ENCODE peak calls at places on chromosomes 1 and 21, in nine cellular contexts. One of them, this sample, is unnamed.

GRCh38 chr1:54273837-54274192 is 73.8 kb downstream of the MRPL37 start:
- DNase-seq in endothelial cell: no peak
- DNase-seq in neural crest cell: no peak
- DNase-seq in GM13976: no peak
- DNase-seq in ovary: peak
- DNase-seq in AG04449: no peak
- DNase-seq in GM12865: no peak
- DNase-seq in GM10248: no peak
- DNase-seq in tibial artery: peak
- DNase-seq in this sample: no peak

GRCh38 chr1:100530901-100531487 is 6.9 kb upstream of the GPR88 start:
- DNase-seq in GM12865: peak
- DNase-seq in AG04449: peak
- DNase-seq in GM10248: peak
- DNase-seq in endothelial cell: no peak
- DNase-seq in neural crest cell: no peak
- DNase-seq in ovary: no peak
- DNase-seq in GM13976: peak
- DNase-seq in tibial artery: peak
- DNase-seq in this sample: peak

GRCh38 chr1:92749024-92749634 is 35.8 kb downstream of the EVI5 start:
- DNase-seq in endothelial cell: no peak
- DNase-seq in tibial artery: no peak
- DNase-seq in GM12865: peak
- DNase-seq in GM10248: peak
- DNase-seq in ovary: no peak
- DNase-seq in AG04449: peak
- DNase-seq in GM13976: peak
- DNase-seq in neural crest cell: no peak
- DNase-seq in this sample: peak

GRCh38 chr1:218384576-218384975 is 39.4 kb downstream of the TGFB2 start:
- DNase-seq in GM10248: no peak
- DNase-seq in GM12865: no peak
- DNase-seq in AG04449: no peak
- DNase-seq in endothelial cell: no peak
- DNase-seq in tibial artery: no peak
- DNase-seq in ovary: no peak
- DNase-seq in neural crest cell: no peak
- DNase-seq in GM13976: no peak
- DNase-seq in this sample: no peak

GRCh38 chr21:25722631-25723030 is 12.1 kb downstream of the ATP5PF start:
- DNase-seq in AG04449: no peak
- DNase-seq in GM13976: no peak
- DNase-seq in GM12865: no peak
- DNase-seq in endothelial cell: no peak
- DNase-seq in tibial artery: no peak
- DNase-seq in GM10248: no peak
- DNase-seq in ovary: no peak
- DNase-seq in neural crest cell: no peak
- DNase-seq in this sample: no peak

GRCh38 chr1:60857851-60858250 is 224.5 kb upstream of the NFIA start:
- DNase-seq in endothelial cell: no peak
- DNase-seq in neural crest cell: no peak
- DNase-seq in GM12865: no peak
- DNase-seq in AG04449: no peak
- DNase-seq in ovary: no peak
- DNase-seq in GM10248: no peak
- DNase-seq in tibial artery: no peak
- DNase-seq in GM13976: no peak
- DNase-seq in this sample: no peak

GRCh38 chr1:115447672-115448071 is 109.6 kb upstream of the NGF start:
- DNase-seq in endothelial cell: no peak
- DNase-seq in GM12865: no peak
- DNase-seq in GM13976: no peak
- DNase-seq in ovary: no peak
- DNase-seq in tibial artery: no peak
- DNase-seq in neural crest cell: no peak
- DNase-seq in GM10248: no peak
- DNase-seq in AG04449: no peak
- DNase-seq in this sample: no peak

GRCh38 chr1:167799747-167800146 is 78.0 kb downstream of the MPZL1 start:
- DNase-seq in GM13976: no peak
- DNase-seq in GM10248: no peak
- DNase-seq in endothelial cell: no peak
- DNase-seq in tibial artery: no peak
- DNase-seq in ovary: no peak
- DNase-seq in AG04449: no peak
- DNase-seq in GM12865: no peak
- DNase-seq in neural crest cell: no peak
- DNase-seq in this sample: no peak

GRCh38 chr1:35857830-35858229 is 25.2 kb upstream of the AGO1 start:
- DNase-seq in GM10248: no peak
- DNase-seq in GM13976: peak
- DNase-seq in GM12865: peak
- DNase-seq in endothelial cell: no peak
- DNase-seq in ovary: no peak
- DNase-seq in neural crest cell: no peak
- DNase-seq in tibial artery: no peak
- DNase-seq in AG04449: no peak
- DNase-seq in this sample: no peak

GRCh38 chr1:31662463-31662862 is 17.8 kb upstream of the PEF1 start:
- DNase-seq in AG04449: no peak
- DNase-seq in neural crest cell: no peak
- DNase-seq in GM13976: no peak
- DNase-seq in GM12865: no peak
- DNase-seq in endothelial cell: no peak
- DNase-seq in tibial artery: no peak
- DNase-seq in ovary: no peak
- DNase-seq in GM10248: no peak
- DNase-seq in this sample: no peak

GRCh38 chr1:74629283-74629682 is 44.3 kb downstream of the ERICH3 start:
- DNase-seq in AG04449: no peak
- DNase-seq in neural crest cell: no peak
- DNase-seq in endothelial cell: no peak
- DNase-seq in GM12865: no peak
- DNase-seq in GM10248: no peak
- DNase-seq in GM13976: no peak
- DNase-seq in tibial artery: no peak
- DNase-seq in ovary: no peak
- DNase-seq in this sample: no peak

DNA sequence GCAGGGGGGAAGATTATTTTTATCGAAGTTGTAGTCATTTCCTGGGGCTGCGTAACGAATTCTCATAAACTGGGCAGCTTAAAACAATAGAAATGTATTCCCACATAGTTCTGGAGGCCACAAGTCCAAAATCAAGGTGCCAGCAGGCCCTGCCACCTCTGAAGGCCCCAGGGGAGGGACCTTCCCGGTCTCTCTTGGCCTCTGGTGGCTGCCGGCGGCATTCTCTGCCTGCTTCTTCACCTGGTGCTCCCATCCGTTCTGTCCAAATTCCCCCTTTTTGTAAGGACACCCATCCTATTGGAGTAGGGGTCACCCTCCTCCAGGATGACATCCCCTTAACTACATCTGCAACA is 92.8 kb downstream of the PDE9A start:
- DNase-seq in AG04449: no peak
- DNase-seq in neural crest cell: no peak
- DNase-seq in ovary: no peak
- DNase-seq in GM12865: no peak
- DNase-seq in endothelial cell: no peak
- DNase-seq in GM10248: no peak
- DNase-seq in tibial artery: no peak
- DNase-seq in GM13976: no peak
- DNase-seq in this sample: no peak
- TF ChIP-seq CTCF in AG04449: no peak
- TF ChIP-seq CTCF in neural crest cell: no peak
- TF ChIP-seq CTCF in ovary: no peak
- TF ChIP-seq CTCF in GM12865: no peak
- TF ChIP-seq CTCF in endothelial cell: no peak
- TF ChIP-seq CTCF in GM10248: no peak
- TF ChIP-seq CTCF in tibial artery: no peak
- TF ChIP-seq CTCF in GM13976: no peak
- TF ChIP-seq CTCF in this sample: no peak

GRCh38 chr1:29230553-29231378 is at the start of gene MECR:
- DNase-seq in GM12865: peak
- DNase-seq in endothelial cell: peak
- DNase-seq in neural crest cell: peak
- DNase-seq in GM10248: peak
- DNase-seq in GM13976: peak
- DNase-seq in tibial artery: peak
- DNase-seq in AG04449: no peak
- DNase-seq in ovary: peak
- DNase-seq in this sample: peak
- TF ChIP-seq CTCF in GM12865: peak
- TF ChIP-seq CTCF in endothelial cell: no peak
- TF ChIP-seq CTCF in neural crest cell: peak
- TF ChIP-seq CTCF in GM10248: peak
- TF ChIP-seq CTCF in GM13976: peak
- TF ChIP-seq CTCF in tibial artery: no peak
- TF ChIP-seq CTCF in AG04449: peak
- TF ChIP-seq CTCF in ovary: no peak
- TF ChIP-seq CTCF in this sample: peak

GRCh38 chr1:190084552-190084951 is 393.1 kb downstream of the BRINP3 start:
- DNase-seq in ovary: no peak
- DNase-seq in endothelial cell: no peak
- DNase-seq in GM13976: no peak
- DNase-seq in neural crest cell: peak
- DNase-seq in GM12865: peak
- DNase-seq in GM10248: no peak
- DNase-seq in AG04449: no peak
- DNase-seq in tibial artery: no peak
- DNase-seq in this sample: no peak
- TF ChIP-seq CTCF in ovary: no peak
- TF ChIP-seq CTCF in endothelial cell: peak
- TF ChIP-seq CTCF in GM13976: no peak
- TF ChIP-seq CTCF in neural crest cell: peak
- TF ChIP-seq CTCF in GM12865: peak
- TF ChIP-seq CTCF in GM10248: peak
- TF ChIP-seq CTCF in AG04449: no peak
- TF ChIP-seq CTCF in tibial artery: no peak
- TF ChIP-seq CTCF in this sample: no peak

DNA sequence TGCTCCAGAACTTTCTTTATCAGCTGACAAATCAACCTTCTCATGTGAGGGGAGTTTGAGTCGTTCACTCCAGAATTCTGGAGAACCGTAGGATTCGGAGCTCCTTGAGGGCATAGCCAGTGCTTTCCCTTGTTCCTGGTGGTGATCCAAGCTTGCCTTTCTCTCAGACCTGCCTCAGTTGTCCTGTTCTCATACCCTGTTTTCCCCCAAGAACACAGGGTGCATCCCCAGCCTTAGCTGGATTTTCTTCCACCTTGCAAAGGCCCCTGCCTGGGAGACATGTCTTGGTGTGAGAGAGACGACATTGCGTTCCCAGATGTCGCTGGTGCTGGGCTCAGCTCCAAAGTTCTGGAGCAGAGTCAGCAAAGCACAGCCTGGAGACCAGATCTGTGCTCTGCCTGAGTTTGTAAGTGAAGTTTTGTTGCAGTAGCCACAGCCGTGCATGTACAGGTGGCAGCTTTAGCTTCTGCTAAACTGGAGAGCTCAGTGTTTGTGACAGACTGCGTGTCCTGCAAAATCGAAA is 40.0 kb downstream of the ABCG1 start:
- DNase-seq in GM12865: no peak
- DNase-seq in GM10248: no peak
- DNase-seq in AG04449: no peak
- DNase-seq in neural crest cell: no peak
- DNase-seq in ovary: no peak
- DNase-seq in GM13976: no peak
- DNase-seq in tibial artery: no peak
- DNase-seq in endothelial cell: no peak
- DNase-seq in this sample: no peak
- TF ChIP-seq CTCF in GM12865: no peak
- TF ChIP-seq CTCF in GM10248: no peak
- TF ChIP-seq CTCF in AG04449: no peak
- TF ChIP-seq CTCF in neural crest cell: peak
- TF ChIP-seq CTCF in ovary: no peak
- TF ChIP-seq CTCF in GM13976: no peak
- TF ChIP-seq CTCF in tibial artery: no peak
- TF ChIP-seq CTCF in endothelial cell: no peak
- TF ChIP-seq CTCF in this sample: no peak

GRCh38 chr21:35138665-35139381 is 89.7 kb upstream of the RUNX1 start:
- DNase-seq in GM10248: peak
- DNase-seq in ovary: no peak
- DNase-seq in GM13976: peak
- DNase-seq in endothelial cell: no peak
- DNase-seq in GM12865: peak
- DNase-seq in AG04449: no peak
- DNase-seq in neural crest cell: no peak
- DNase-seq in tibial artery: no peak
- DNase-seq in this sample: no peak
- TF ChIP-seq CTCF in GM10248: no peak
- TF ChIP-seq CTCF in ovary: no peak
- TF ChIP-seq CTCF in GM13976: no peak
- TF ChIP-seq CTCF in endothelial cell: no peak
- TF ChIP-seq CTCF in GM12865: no peak
- TF ChIP-seq CTCF in AG04449: no peak
- TF ChIP-seq CTCF in neural crest cell: no peak
- TF ChIP-seq CTCF in tibial artery: no peak
- TF ChIP-seq CTCF in this sample: no peak

GRCh38 chr1:59638172-59638800 is 176.5 kb upstream of the HOOK1 start:
- DNase-seq in tibial artery: no peak
- DNase-seq in AG04449: peak
- DNase-seq in ovary: no peak
- DNase-seq in GM10248: no peak
- DNase-seq in GM12865: peak
- DNase-seq in GM13976: no peak
- DNase-seq in neural crest cell: peak
- DNase-seq in endothelial cell: peak
- DNase-seq in this sample: peak
- TF ChIP-seq CTCF in tibial artery: no peak
- TF ChIP-seq CTCF in AG04449: no peak
- TF ChIP-seq CTCF in ovary: no peak
- TF ChIP-seq CTCF in GM10248: no peak
- TF ChIP-seq CTCF in GM12865: no peak
- TF ChIP-seq CTCF in GM13976: no peak
- TF ChIP-seq CTCF in neural crest cell: no peak
- TF ChIP-seq CTCF in endothelial cell: no peak
- TF ChIP-seq CTCF in this sample: no peak

DNA sequence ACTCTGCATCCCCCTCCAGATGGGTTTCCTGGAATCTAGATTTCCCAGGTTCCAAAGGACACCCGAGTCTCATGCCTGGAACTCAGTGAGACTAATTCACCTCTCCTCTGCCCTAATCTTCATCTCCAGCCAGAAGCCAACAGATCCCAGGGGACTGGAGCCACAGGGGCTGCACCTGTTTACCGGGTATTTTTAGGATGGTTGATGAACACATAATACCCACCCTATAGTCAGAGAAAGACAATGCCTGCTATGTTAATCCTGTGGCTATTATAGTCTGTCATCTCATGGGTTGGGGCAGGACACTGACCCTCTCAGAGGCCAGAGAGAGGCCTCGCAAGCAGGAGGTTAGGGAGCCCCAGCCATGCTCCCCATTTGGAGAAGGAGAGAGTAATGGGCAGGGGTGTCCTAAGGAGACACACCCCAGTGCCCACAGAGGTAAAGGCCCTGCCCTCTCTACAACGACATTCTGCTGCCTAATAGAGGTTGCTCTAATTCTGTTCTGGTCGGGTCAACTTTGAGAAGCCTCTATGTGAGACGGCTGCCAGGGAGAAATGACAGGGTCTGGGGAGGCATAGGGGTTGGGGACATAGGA is 1.0 kb upstream of the TNNI1 start:
- DNase-seq in AG04449: no peak
- DNase-seq in endothelial cell: no peak
- DNase-seq in GM13976: no peak
- DNase-seq in neural crest cell: no peak
- DNase-seq in GM12865: no peak
- DNase-seq in ovary: no peak
- DNase-seq in GM10248: no peak
- DNase-seq in tibial artery: no peak
- DNase-seq in this sample: no peak
- TF ChIP-seq CTCF in AG04449: no peak
- TF ChIP-seq CTCF in endothelial cell: no peak
- TF ChIP-seq CTCF in GM13976: no peak
- TF ChIP-seq CTCF in neural crest cell: no peak
- TF ChIP-seq CTCF in GM12865: no peak
- TF ChIP-seq CTCF in ovary: no peak
- TF ChIP-seq CTCF in GM10248: no peak
- TF ChIP-seq CTCF in tibial artery: no peak
- TF ChIP-seq CTCF in this sample: no peak

This sample was measured in AG09319.